ENCODE peak calls at places on chromosomes 3 and 15, in seven cellular contexts. M, C, F, X, I, D and V are unnamed samples.

GRCh38 chr3:130601662-130602061 is 84.7 kb downstream of the COL6A6 start:
- DNase-seq in F (no peak), X (no peak), D (no peak), M (no peak), C (peak; percentile 1), I (no peak), V (no peak)

GRCh38 chr3:29255854-29256696 is 24.8 kb upstream of the RBMS3 start:
- DNase-seq in M (no peak), D (no peak), F (no peak), I (no peak), C (peak; percentile 40), X (no peak), V (no peak)

GRCh38 chr15:32716960-32717289 is 879 bp upstream of the GREM1 start:
- DNase-seq in X (no peak), M (no peak), I (no peak), C (no peak), F (no peak), D (no peak), V (no peak)

GRCh38 chr3:160981217-160981938 is 123.8 kb downstream of the B3GALNT1 start:
- DNase-seq in C (no peak), I (no peak), M (no peak), D (no peak), F (peak; percentile 40), X (no peak), V (no peak)

GRCh38 chr3:165513715-165514711 is 317.8 kb upstream of the SLITRK3 start:
- DNase-seq in D (no peak), F (no peak), X (no peak), I (no peak), C (no peak), M (no peak), V (no peak)

GRCh38 chr3:183295211-183295610 is 42.2 kb downstream of the B3GNT5 start:
- DNase-seq in I (no peak), X (no peak), C (peak; percentile 66), M (no peak), D (peak; percentile 95), F (no peak), V (no peak)

GRCh38 chr3:16663852-16664712 is 58.9 kb upstream of the DAZL start:
- DNase-seq in X (no peak), I (no peak), M (no peak), C (no peak), D (no peak), F (no peak), V (no peak)

GRCh38 chr15:83207622-83208356 is at the start of gene HDGFL3:
- DNase-seq in X (no peak), D (no peak), F (peak; percentile 68), I (peak; percentile 50), M (peak; percentile 72), C (peak; percentile 76), V (no peak)

GRCh38 chr3:176766862-176767261 is 430.4 kb downstream of the TBL1XR1 start:
- DNase-seq in I (no peak), C (no peak), M (no peak), F (no peak), X (no peak), D (no peak), V (no peak)

GRCh38 chr3:42728056-42728455 is 25.5 kb upstream of the HHATL start:
- DNase-seq in M (peak; percentile 66), C (no peak), I (no peak), X (no peak), F (peak; percentile 54), D (no peak), V (no peak)

GRCh38 chr15:56042982-56043980 is 49.9 kb upstream of the NEDD4 start:
- DNase-seq in M (no peak), F (no peak), I (no peak), X (peak; percentile 46), C (peak; percentile 2), D (no peak), V (no peak)

GRCh38 chr15:57321973-57322601 is 54.2 kb upstream of the CGNL1 start:
- DNase-seq in F (no peak), D (no peak), I (no peak), C (no peak), M (no peak), X (no peak), V (no peak)

GRCh38 chr3:124559650-124560405 is 170.4 kb upstream of the UMPS start:
- DNase-seq in C (peak; percentile 83), I (peak; percentile 50), D (peak; percentile 78), M (peak; percentile 77), X (peak; percentile 31), F (peak; percentile 88), V (no peak)

GRCh38 chr15:88845616-88846015 is 42.4 kb downstream of the ACAN start:
- DNase-seq in M (no peak), C (no peak), I (no peak), F (no peak), D (no peak), X (no peak), V (no peak)

GRCh38 chr3:12797124-12797891 is 828 bp downstream of the CAND2 start:
- DNase-seq in F (no peak), D (no peak), X (no peak), I (no peak), C (no peak), M (no peak), V (no peak)

GRCh38 chr15:100930306-100930848 is 11.2 kb downstream of the LRRK1 start:
- DNase-seq in X (no peak), M (no peak), D (no peak), I (no peak), F (no peak), C (no peak), V (no peak)

GRCh38 chr3:126836220-126836860 is 132.3 kb downstream of the CHCHD6 start:
- DNase-seq in M (no peak), I (no peak), X (no peak), F (no peak), D (no peak), C (no peak), V (no peak)